ENCODE peak calls at places on chromosomes 13 and 19, in four cellular contexts. T is transverse colon, O is upper lobe of left lung, W is H1. A is an unnamed sample. For H3K4me1, the result is how much of the 10 kb centered on the place peaks cover.

GRCh38 chr13:98429977-98430785 is 146.7 kb downstream of the STK24 start:
- DNase-seq in W (no peak), O (no peak), T (no peak), A (no peak)

GRCh38 chr19:17404015-17404414 is 1.4 kb downstream of the BST2 start:
- DNase-seq in W (no peak), T (no peak), O (no peak), A (no peak)

GRCh38 chr13:54356849-54357248 is 1328.2 kb downstream of the OLFM4 start:
- DNase-seq in T (no peak), W (no peak), O (no peak), A (no peak)

GRCh38 chr19:55312621-55313117 is 12.5 kb downstream of the TMEM150B start:
- DNase-seq in O (no peak), T (no peak), W (no peak), A (no peak)

GRCh38 chr13:31249140-31249539 is 49.4 kb downstream of the B3GLCT start:
- DNase-seq in T (no peak), W (no peak), O (no peak), A (no peak)

GRCh38 chr19:38849746-38850230 is at the start of gene HNRNPL:
- DNase-seq in W (peak), O (peak), T (peak), A (peak)

GRCh38 chr13:112871742-112872141 is 97.3 kb upstream of the MCF2L start:
- DNase-seq in O (no peak), T (no peak), W (no peak), A (no peak)

GRCh38 chr13:92225861-92226260 is 827.4 kb downstream of the GPC5 start:
- DNase-seq in W (no peak), O (no peak), T (no peak), A (no peak)

GRCh38 chr13:111855786-111856185 is 211.2 kb upstream of the SOX1 start:
- DNase-seq in T (no peak), W (peak), O (no peak), A (no peak)
- H3K4me1 ChIP-seq in T (under half), W (under half), O (under half), A (under half)

GRCh38 chr19:7927605-7928333 is 1.8 kb upstream of the CTXN1 start:
- DNase-seq in O (no peak), W (no peak), T (no peak), A (peak)

GRCh38 chr19:7930765-7931164 is 4.8 kb upstream of the CTXN1 start:
- DNase-seq in O (no peak), W (no peak), T (no peak), A (no peak)

GRCh38 chr19:7926727-7927604 is 1.0 kb upstream of the CTXN1 start:
- DNase-seq in O (no peak), W (no peak), T (no peak), A (no peak)

GRCh38 chr19:7928334-7928706 is 2.4 kb upstream of the CTXN1 start:
- DNase-seq in W (no peak), O (no peak), T (no peak), A (peak)

GRCh38 chr19:7928741-7929701 is 3.1 kb upstream of the CTXN1 start:
- DNase-seq in O (no peak), T (no peak), W (peak), A (peak)
- TF ChIP-seq POLR2AphosphoS5 in O (no peak), T (peak), W (no peak), A (peak)

GRCh38 chr13:110244926-110245325 is 62.0 kb downstream of the COL4A1 start:
- DNase-seq in T (no peak), O (no peak), W (peak), A (no peak)
- H3K4me1 ChIP-seq in T (under half), O (under half), W (under half), A (under half)

DNA sequence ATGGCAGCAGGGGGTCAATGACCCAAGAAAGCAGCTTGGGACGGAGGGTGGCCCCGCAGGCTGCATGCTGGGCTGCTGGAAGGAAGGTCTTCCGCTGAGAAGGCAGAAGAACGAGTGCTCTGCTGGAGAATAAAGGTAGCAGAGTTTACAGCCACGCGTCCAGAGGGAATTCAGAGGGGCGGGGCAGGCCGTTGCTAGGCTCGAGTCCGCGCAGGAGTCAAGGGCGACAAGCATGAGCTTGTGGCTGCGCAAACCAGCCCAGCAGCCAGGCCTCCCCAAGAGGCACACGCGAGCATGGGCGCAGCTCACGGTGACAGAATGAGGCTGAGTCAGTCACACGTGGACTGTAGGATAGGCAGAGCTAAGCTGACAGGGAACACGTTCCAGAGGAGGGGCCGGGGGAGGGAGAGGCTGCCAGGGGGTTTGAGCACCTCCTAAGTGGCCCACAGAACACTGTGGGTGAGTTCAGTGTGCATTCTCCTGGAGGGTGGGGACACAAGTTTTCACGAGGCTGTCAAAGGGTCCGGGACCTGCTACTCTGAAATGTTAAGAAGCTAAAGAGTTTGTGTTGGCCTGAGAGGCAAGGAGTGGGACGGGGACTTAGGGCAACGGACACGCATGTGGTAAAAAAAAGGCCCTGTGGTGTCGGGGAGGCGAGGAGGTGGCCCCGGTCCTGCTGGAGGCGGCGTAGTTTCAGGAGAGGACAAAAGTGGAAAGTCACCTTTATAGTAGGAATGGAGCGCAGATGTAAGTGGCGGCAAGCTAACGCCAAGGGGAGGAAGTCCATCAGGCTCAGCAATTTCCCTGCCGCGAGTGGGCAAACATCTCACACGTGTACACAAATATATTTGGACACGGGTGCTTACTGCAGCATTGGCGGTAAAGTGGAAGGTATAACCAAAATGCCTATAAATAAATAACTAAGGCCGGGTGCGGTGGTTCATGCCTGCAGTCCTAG is 17.7 kb downstream of the RFX2 start:
- DNase-seq in T (peak), O (peak), W (no peak), A (peak)
- TF ChIP-seq POLR2AphosphoS5 in T (peak), O (peak), W (no peak), A (peak)

GRCh38 chr19:6737873-6738725 is 719 bp upstream of the GPR108 start:
- DNase-seq in O (peak), W (peak), T (peak), A (peak)

GRCh38 chr19:6739390-6739883 is at the start of gene TRIP10:
- DNase-seq in W (peak), T (peak), O (peak), A (peak)

GRCh38 chr19:6740589-6741348 is 1.3 kb downstream of the TRIP10 start:
- DNase-seq in O (peak), T (peak), W (no peak), A (no peak)

GRCh38 chr19:6738726-6739389 is 622 bp upstream of the TRIP10 start:
- DNase-seq in T (peak), W (peak), O (no peak), A (peak)

GRCh38 chr19:6739884-6740588 is 556 bp downstream of the TRIP10 start:
- DNase-seq in T (peak), W (peak), O (peak), A (no peak)
- H3K4me1 ChIP-seq in T (half or more), W (under half), O (half or more), A (under half)

DNA sequence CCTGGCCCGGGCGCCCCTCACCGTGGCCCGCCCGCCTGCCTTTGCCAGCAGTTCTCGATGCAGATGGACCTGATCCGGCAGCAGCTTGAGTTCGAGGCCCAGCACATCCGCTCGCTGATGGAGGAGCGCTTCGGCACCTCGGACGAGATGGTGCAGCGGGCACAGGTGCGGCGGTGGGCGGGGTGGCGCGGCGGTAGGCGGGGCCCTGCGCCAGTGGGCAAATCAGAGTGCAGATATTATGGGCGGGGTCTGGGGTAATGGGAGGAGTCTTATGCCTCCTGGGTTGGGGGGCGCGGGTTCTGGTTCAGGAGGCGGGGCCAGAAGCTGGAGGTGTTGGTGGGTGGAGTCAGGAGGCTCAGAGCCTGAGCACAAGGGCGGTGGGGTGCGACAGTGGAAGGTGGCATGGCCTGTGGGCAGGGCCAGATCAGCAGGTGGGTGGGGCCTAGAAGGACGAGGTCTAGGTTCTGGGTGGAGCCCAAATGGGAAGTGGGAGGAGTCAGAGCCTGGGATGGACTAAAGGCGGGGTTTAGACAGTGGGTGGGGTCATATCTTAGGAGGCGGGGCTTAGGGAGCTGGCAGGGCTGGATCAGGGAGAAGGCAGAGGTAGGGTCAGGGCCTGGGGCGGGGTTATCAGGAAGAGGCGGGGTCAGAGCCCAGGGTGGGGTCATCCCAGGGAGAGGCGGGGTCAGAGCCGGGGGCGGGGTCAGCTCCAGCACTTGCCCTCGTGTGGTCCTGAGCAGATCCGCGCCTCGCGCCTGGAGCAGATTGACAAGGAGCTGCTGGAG is 5.6 kb downstream of the APC2 start:
- DNase-seq in W (peak), T (peak), O (peak), A (no peak)
- TF ChIP-seq POLR2AphosphoS5 in W (no peak), T (no peak), O (no peak), A (no peak)

GRCh38 chr19:15331419-15332310 is 674 bp downstream of the BRD4 start:
- DNase-seq in T (peak), O (peak), W (peak), A (no peak)

GRCh38 chr19:15332311-15332996 is at the start of gene BRD4:
- DNase-seq in W (peak), T (peak), O (peak), A (peak)

GRCh38 chr19:15324791-15325519 is 7.4 kb downstream of the BRD4 start:
- DNase-seq in T (no peak), O (no peak), W (no peak), A (no peak)

GRCh38 chr19:15328312-15328711 is 4.0 kb downstream of the BRD4 start:
- DNase-seq in W (no peak), O (peak), T (no peak), A (no peak)

DNA sequence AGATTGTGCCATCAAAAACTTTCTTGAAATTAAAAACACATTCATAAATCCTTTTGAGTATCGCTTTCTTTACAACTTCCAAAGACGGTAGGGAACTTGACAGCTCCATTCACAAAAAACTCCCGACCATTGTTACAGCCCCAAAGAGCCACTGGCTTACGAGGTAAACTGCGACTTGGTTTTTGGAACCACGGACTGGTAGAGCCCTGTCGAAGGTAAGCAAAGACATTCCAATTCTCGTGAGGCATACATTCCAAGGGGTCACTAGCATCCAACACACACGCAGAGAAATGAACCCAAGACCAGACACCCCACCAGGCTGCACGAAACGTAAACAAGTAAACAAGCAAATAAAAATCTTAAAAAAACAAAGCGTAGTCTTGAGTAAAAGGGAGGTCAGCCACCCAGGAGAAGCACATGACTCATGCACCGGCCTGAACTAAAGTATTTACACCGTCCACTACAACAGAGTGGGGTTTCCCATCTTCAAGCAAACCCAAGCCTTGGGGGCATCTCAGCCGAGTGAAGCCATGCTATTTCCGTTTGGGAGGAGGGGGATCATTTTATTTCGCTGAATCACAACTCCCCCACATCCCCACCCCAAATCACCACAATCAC is 1.4 kb downstream of the BRD4 start:
- DNase-seq in O (peak), W (no peak), T (peak), A (peak)
- H3K4me1 ChIP-seq in O (half or more), W (under half), T (under half), A (under half)

DNA sequence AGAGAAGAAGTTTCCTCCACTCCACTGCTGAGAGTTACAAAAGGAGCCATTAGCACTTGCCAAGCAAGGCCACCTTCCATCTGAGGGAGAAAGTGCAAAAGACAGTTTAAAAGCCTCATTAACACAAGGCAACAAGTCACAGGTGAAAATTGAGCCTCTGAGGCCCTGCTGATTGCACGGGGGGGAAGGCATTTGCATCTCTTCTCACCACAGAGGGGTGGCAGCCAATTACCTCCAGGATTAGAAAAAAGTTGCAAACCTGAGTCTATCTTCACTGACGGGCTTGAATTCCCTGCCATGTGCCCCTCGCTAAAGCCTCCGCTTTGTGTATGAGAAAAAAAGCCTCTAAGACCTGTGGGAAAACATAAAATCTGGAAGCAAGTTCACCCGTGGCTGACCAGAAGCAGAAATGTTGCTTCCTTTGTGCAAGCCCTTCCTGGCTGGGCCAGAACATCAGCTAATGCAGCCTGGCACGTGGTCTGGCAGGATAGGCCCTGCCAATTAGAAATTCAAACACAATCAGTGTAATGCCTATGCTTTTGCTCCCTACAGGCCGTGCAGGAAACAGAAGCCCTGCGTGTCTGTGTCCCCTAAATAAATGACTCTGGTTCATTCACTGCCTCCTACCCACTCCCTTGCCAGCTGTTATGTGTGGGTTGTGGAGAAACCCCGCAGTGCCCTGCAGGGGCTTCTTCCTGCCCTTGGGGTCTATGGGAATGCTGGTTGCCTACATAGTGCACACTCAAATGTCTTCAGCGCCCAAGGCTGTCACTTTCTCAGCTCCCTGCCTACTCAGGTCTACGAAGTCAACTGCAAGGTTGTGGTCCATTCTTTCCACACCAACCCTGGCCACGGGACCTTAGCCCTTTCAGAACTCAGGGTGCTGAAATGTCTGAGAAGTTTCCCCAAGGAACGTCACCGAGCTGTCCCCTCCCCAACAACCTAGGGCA is 150.2 kb downstream of the UQCRFS1 start:
- DNase-seq in W (no peak), T (no peak), O (no peak), A (no peak)
- TF ChIP-seq POLR2AphosphoS5 in W (no peak), T (no peak), O (no peak), A (no peak)

A was measured in breast epithelium.